ENCODE peak calls at places on chromosomes 16 and 17, in nine cellular contexts. One of them, this sample, is unnamed.

GRCh38 chr17:55264640-55265298 is at the start of gene HLF:
- DNase-seq in heart left ventricle: peak; percentile 87
- DNase-seq in Peyer's patch: peak; percentile 51
- DNase-seq in adrenal gland: peak; percentile 83
- DNase-seq in lower leg skin: peak; percentile 70
- DNase-seq in esophagus muscularis mucosa: peak; percentile 93
- DNase-seq in tibial nerve: peak; percentile 67
- DNase-seq in sigmoid colon: peak; percentile 93
- DNase-seq in suprapubic skin: peak; percentile 83
- DNase-seq in this sample: peak; percentile 87

GRCh38 chr17:82064433-82065192 is 991 bp downstream of the DUS1L start:
- DNase-seq in heart left ventricle: no peak
- DNase-seq in Peyer's patch: peak; percentile 22
- DNase-seq in adrenal gland: no peak
- DNase-seq in lower leg skin: no peak
- DNase-seq in esophagus muscularis mucosa: no peak
- DNase-seq in tibial nerve: no peak
- DNase-seq in sigmoid colon: no peak
- DNase-seq in suprapubic skin: no peak
- DNase-seq in this sample: no peak

GRCh38 chr16:71995038-71995437 is 5.2 kb downstream of the PKD1L3 start:
- DNase-seq in heart left ventricle: no peak
- DNase-seq in Peyer's patch: no peak
- DNase-seq in adrenal gland: no peak
- DNase-seq in lower leg skin: no peak
- DNase-seq in esophagus muscularis mucosa: no peak
- DNase-seq in tibial nerve: no peak
- DNase-seq in sigmoid colon: no peak
- DNase-seq in suprapubic skin: no peak
- DNase-seq in this sample: no peak

GRCh38 chr17:38587956-38588771 is 17.6 kb downstream of the SRCIN1 start:
- DNase-seq in heart left ventricle: no peak
- DNase-seq in Peyer's patch: no peak
- DNase-seq in adrenal gland: no peak
- DNase-seq in lower leg skin: no peak
- DNase-seq in esophagus muscularis mucosa: no peak
- DNase-seq in tibial nerve: no peak
- DNase-seq in sigmoid colon: no peak
- DNase-seq in suprapubic skin: no peak
- DNase-seq in this sample: no peak

GRCh38 chr16:57213462-57213861 is 27.3 kb downstream of the RSPRY1 start:
- DNase-seq in heart left ventricle: no peak
- DNase-seq in Peyer's patch: no peak
- DNase-seq in adrenal gland: no peak
- DNase-seq in lower leg skin: no peak
- DNase-seq in esophagus muscularis mucosa: no peak
- DNase-seq in tibial nerve: no peak
- DNase-seq in sigmoid colon: no peak
- DNase-seq in suprapubic skin: no peak
- DNase-seq in this sample: no peak

GRCh38 chr16:71927383-71927782 is 32.1 kb downstream of the IST1 start:
- DNase-seq in heart left ventricle: peak; percentile 60
- DNase-seq in Peyer's patch: no peak
- DNase-seq in adrenal gland: peak; percentile 96
- DNase-seq in lower leg skin: peak; percentile 35
- DNase-seq in esophagus muscularis mucosa: no peak
- DNase-seq in tibial nerve: no peak
- DNase-seq in sigmoid colon: peak; percentile 86
- DNase-seq in suprapubic skin: no peak
- DNase-seq in this sample: peak; percentile 42

GRCh38 chr17:30324723-30325122 is 9.1 kb downstream of the TMIGD1 start:
- DNase-seq in heart left ventricle: no peak
- DNase-seq in Peyer's patch: no peak
- DNase-seq in adrenal gland: no peak
- DNase-seq in lower leg skin: no peak
- DNase-seq in esophagus muscularis mucosa: no peak
- DNase-seq in tibial nerve: no peak
- DNase-seq in sigmoid colon: no peak
- DNase-seq in suprapubic skin: no peak
- DNase-seq in this sample: no peak

GRCh38 chr17:81608082-81608481 is 28.8 kb downstream of the NPLOC4 start:
- DNase-seq in heart left ventricle: no peak
- DNase-seq in Peyer's patch: no peak
- DNase-seq in adrenal gland: no peak
- DNase-seq in lower leg skin: no peak
- DNase-seq in esophagus muscularis mucosa: no peak
- DNase-seq in tibial nerve: no peak
- DNase-seq in sigmoid colon: no peak
- DNase-seq in suprapubic skin: no peak
- DNase-seq in this sample: no peak

GRCh38 chr17:18187816-18188761 is 4.5 kb downstream of the ALKBH5 start:
- DNase-seq in heart left ventricle: peak; percentile 41
- DNase-seq in Peyer's patch: no peak
- DNase-seq in adrenal gland: peak; percentile 77
- DNase-seq in lower leg skin: no peak
- DNase-seq in esophagus muscularis mucosa: no peak
- DNase-seq in tibial nerve: no peak
- DNase-seq in sigmoid colon: peak; percentile 76
- DNase-seq in suprapubic skin: no peak
- DNase-seq in this sample: peak; percentile 54

GRCh38 chr16:86308514-86308913 is 201.8 kb upstream of the FOXF1 start:
- DNase-seq in heart left ventricle: no peak
- DNase-seq in Peyer's patch: no peak
- DNase-seq in adrenal gland: no peak
- DNase-seq in lower leg skin: no peak
- DNase-seq in esophagus muscularis mucosa: no peak
- DNase-seq in tibial nerve: no peak
- DNase-seq in sigmoid colon: peak; percentile 50
- DNase-seq in suprapubic skin: no peak
- DNase-seq in this sample: no peak

GRCh38 chr17:17420035-17420434 is 56.8 kb upstream of the MED9 start:
- DNase-seq in heart left ventricle: peak; percentile 77
- DNase-seq in Peyer's patch: no peak
- DNase-seq in adrenal gland: peak; percentile 49
- DNase-seq in lower leg skin: no peak
- DNase-seq in esophagus muscularis mucosa: no peak
- DNase-seq in tibial nerve: peak; percentile 31
- DNase-seq in sigmoid colon: peak; percentile 65
- DNase-seq in suprapubic skin: peak; percentile 81
- DNase-seq in this sample: no peak

GRCh38 chr17:6546069-6546718 is 10.2 kb downstream of the PITPNM3 start:
- DNase-seq in heart left ventricle: no peak
- DNase-seq in Peyer's patch: no peak
- DNase-seq in adrenal gland: no peak
- DNase-seq in lower leg skin: no peak
- DNase-seq in esophagus muscularis mucosa: no peak
- DNase-seq in tibial nerve: no peak
- DNase-seq in sigmoid colon: no peak
- DNase-seq in suprapubic skin: no peak
- DNase-seq in this sample: no peak

GRCh38 chr17:43756176-43756575 is 2.4 kb downstream of the SOST start:
- DNase-seq in heart left ventricle: no peak
- DNase-seq in Peyer's patch: no peak
- DNase-seq in adrenal gland: no peak
- DNase-seq in lower leg skin: no peak
- DNase-seq in esophagus muscularis mucosa: no peak
- DNase-seq in tibial nerve: no peak
- DNase-seq in sigmoid colon: no peak
- DNase-seq in suprapubic skin: no peak
- DNase-seq in this sample: no peak

GRCh38 chr17:45646288-45646988 is 137.7 kb upstream of the CRHR1 start:
- DNase-seq in heart left ventricle: no peak
- DNase-seq in Peyer's patch: no peak
- DNase-seq in adrenal gland: no peak
- DNase-seq in lower leg skin: no peak
- DNase-seq in esophagus muscularis mucosa: no peak
- DNase-seq in tibial nerve: peak; percentile 46
- DNase-seq in sigmoid colon: no peak
- DNase-seq in suprapubic skin: no peak
- DNase-seq in this sample: no peak

GRCh38 chr17:44363613-44364159 is at the start of gene FAM171A2:
- DNase-seq in heart left ventricle: peak; percentile 61
- DNase-seq in Peyer's patch: peak; percentile 32
- DNase-seq in adrenal gland: no peak
- DNase-seq in lower leg skin: no peak
- DNase-seq in esophagus muscularis mucosa: no peak
- DNase-seq in tibial nerve: no peak
- DNase-seq in sigmoid colon: no peak
- DNase-seq in suprapubic skin: peak; percentile 61
- DNase-seq in this sample: peak; percentile 73

GRCh38 chr17:65547253-65547670 is 14.2 kb downstream of the AXIN2 start:
- DNase-seq in heart left ventricle: no peak
- DNase-seq in Peyer's patch: no peak
- DNase-seq in adrenal gland: no peak
- DNase-seq in lower leg skin: no peak
- DNase-seq in esophagus muscularis mucosa: no peak
- DNase-seq in tibial nerve: no peak
- DNase-seq in sigmoid colon: peak; percentile 80
- DNase-seq in suprapubic skin: no peak
- DNase-seq in this sample: no peak
- TF ChIP-seq POLR2A in heart left ventricle: no peak
- TF ChIP-seq POLR2A in Peyer's patch: no peak
- TF ChIP-seq POLR2A in adrenal gland: no peak
- TF ChIP-seq POLR2A in lower leg skin: no peak
- TF ChIP-seq POLR2A in esophagus muscularis mucosa: no peak
- TF ChIP-seq POLR2A in tibial nerve: no peak
- TF ChIP-seq POLR2A in sigmoid colon: no peak
- TF ChIP-seq POLR2A in suprapubic skin: no peak
- TF ChIP-seq POLR2A in this sample: no peak

GRCh38 chr17:40818733-40819527 is 3.5 kb downstream of the KRT10 start:
- DNase-seq in heart left ventricle: peak; percentile 86
- DNase-seq in Peyer's patch: peak; percentile 70
- DNase-seq in adrenal gland: peak; percentile 67
- DNase-seq in lower leg skin: peak; percentile 65
- DNase-seq in esophagus muscularis mucosa: no peak
- DNase-seq in tibial nerve: peak; percentile 52
- DNase-seq in sigmoid colon: peak; percentile 86
- DNase-seq in suprapubic skin: peak; percentile 81
- DNase-seq in this sample: peak; percentile 90
- TF ChIP-seq POLR2A in heart left ventricle: peak; percentile 71
- TF ChIP-seq POLR2A in Peyer's patch: peak; percentile 60
- TF ChIP-seq POLR2A in adrenal gland: peak; percentile 50
- TF ChIP-seq POLR2A in lower leg skin: no peak
- TF ChIP-seq POLR2A in esophagus muscularis mucosa: no peak
- TF ChIP-seq POLR2A in tibial nerve: peak; percentile 45
- TF ChIP-seq POLR2A in sigmoid colon: no peak
- TF ChIP-seq POLR2A in suprapubic skin: peak; percentile 68
- TF ChIP-seq POLR2A in this sample: peak; percentile 40

DNA sequence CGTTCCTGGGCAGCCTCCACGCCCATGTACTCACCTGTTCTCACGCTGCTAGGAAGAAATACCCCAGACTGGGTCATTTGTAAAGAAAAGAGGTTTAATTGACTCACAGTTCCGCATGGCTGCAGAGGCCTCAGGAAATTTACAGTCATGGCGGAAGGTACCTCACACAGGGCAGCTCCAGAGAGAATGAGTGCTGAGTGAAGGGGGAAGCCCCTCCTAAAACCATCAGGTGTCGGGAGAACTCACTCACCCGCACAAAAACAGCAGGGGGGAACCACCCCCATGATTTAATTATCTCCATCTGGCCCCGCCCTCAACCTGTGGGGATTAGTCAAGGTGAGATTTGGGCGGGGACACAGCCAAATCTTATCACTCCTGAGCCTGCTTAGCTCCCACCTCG is 18.2 kb downstream of the RAB40C start:
- DNase-seq in heart left ventricle: no peak
- DNase-seq in Peyer's patch: no peak
- DNase-seq in adrenal gland: no peak
- DNase-seq in lower leg skin: no peak
- DNase-seq in esophagus muscularis mucosa: no peak
- DNase-seq in tibial nerve: no peak
- DNase-seq in sigmoid colon: no peak
- DNase-seq in suprapubic skin: no peak
- DNase-seq in this sample: no peak
- TF ChIP-seq POLR2A in heart left ventricle: no peak
- TF ChIP-seq POLR2A in Peyer's patch: no peak
- TF ChIP-seq POLR2A in adrenal gland: no peak
- TF ChIP-seq POLR2A in lower leg skin: no peak
- TF ChIP-seq POLR2A in esophagus muscularis mucosa: no peak
- TF ChIP-seq POLR2A in tibial nerve: no peak
- TF ChIP-seq POLR2A in sigmoid colon: no peak
- TF ChIP-seq POLR2A in suprapubic skin: no peak
- TF ChIP-seq POLR2A in this sample: no peak

GRCh38 chr17:80284631-80285030 is 24.0 kb downstream of the RNF213 start:
- DNase-seq in heart left ventricle: no peak
- DNase-seq in Peyer's patch: no peak
- DNase-seq in adrenal gland: no peak
- DNase-seq in lower leg skin: no peak
- DNase-seq in esophagus muscularis mucosa: no peak
- DNase-seq in tibial nerve: no peak
- DNase-seq in sigmoid colon: no peak
- DNase-seq in suprapubic skin: no peak
- DNase-seq in this sample: peak; percentile 18

GRCh38 chr17:80287038-80287437 is 26.4 kb downstream of the RNF213 start:
- DNase-seq in heart left ventricle: no peak
- DNase-seq in Peyer's patch: no peak
- DNase-seq in adrenal gland: no peak
- DNase-seq in lower leg skin: no peak
- DNase-seq in esophagus muscularis mucosa: no peak
- DNase-seq in tibial nerve: no peak
- DNase-seq in sigmoid colon: no peak
- DNase-seq in suprapubic skin: no peak
- DNase-seq in this sample: no peak

GRCh38 chr17:80285237-80285920 is 24.7 kb downstream of the RNF213 start:
- DNase-seq in heart left ventricle: no peak
- DNase-seq in Peyer's patch: no peak
- DNase-seq in adrenal gland: no peak
- DNase-seq in lower leg skin: no peak
- DNase-seq in esophagus muscularis mucosa: no peak
- DNase-seq in tibial nerve: no peak
- DNase-seq in sigmoid colon: no peak
- DNase-seq in suprapubic skin: no peak
- DNase-seq in this sample: no peak

GRCh38 chr17:80287806-80288579 is 27.3 kb downstream of the RNF213 start:
- DNase-seq in heart left ventricle: no peak
- DNase-seq in Peyer's patch: no peak
- DNase-seq in adrenal gland: no peak
- DNase-seq in lower leg skin: no peak
- DNase-seq in esophagus muscularis mucosa: no peak
- DNase-seq in tibial nerve: no peak
- DNase-seq in sigmoid colon: no peak
- DNase-seq in suprapubic skin: no peak
- DNase-seq in this sample: no peak

GRCh38 chr17:80286638-80286960 is 25.9 kb downstream of the RNF213 start:
- DNase-seq in heart left ventricle: no peak
- DNase-seq in Peyer's patch: no peak
- DNase-seq in adrenal gland: no peak
- DNase-seq in lower leg skin: no peak
- DNase-seq in esophagus muscularis mucosa: no peak
- DNase-seq in tibial nerve: no peak
- DNase-seq in sigmoid colon: no peak
- DNase-seq in suprapubic skin: no peak
- DNase-seq in this sample: no peak
- TF ChIP-seq POLR2A in heart left ventricle: no peak
- TF ChIP-seq POLR2A in Peyer's patch: no peak
- TF ChIP-seq POLR2A in adrenal gland: no peak
- TF ChIP-seq POLR2A in lower leg skin: no peak
- TF ChIP-seq POLR2A in esophagus muscularis mucosa: no peak
- TF ChIP-seq POLR2A in tibial nerve: no peak
- TF ChIP-seq POLR2A in sigmoid colon: no peak
- TF ChIP-seq POLR2A in suprapubic skin: no peak
- TF ChIP-seq POLR2A in this sample: no peak

This sample was measured in erythroblast.